ENCODE peak calls at places on chromosome 1, in nine cellular contexts. E is anterior cingulate cortex; O is endothelial cell; N is WERI-Rb-1; P is breast epithelium; W is GM19239; H is CD4-positive, alpha-beta memory T cell; M is aorta; X is EL. V is an unnamed sample.

GRCh38 chr1:41255978-41256377 is 13.9 kb upstream of the SCMH1 start:
- DNase-seq in H (no peak), M (no peak), X (peak; percentile 33), P (no peak), W (no peak), O (no peak), N (no peak), E (no peak), V (no peak)

GRCh38 chr1:81327743-81328142 is 473.0 kb upstream of the ADGRL2 start:
- DNase-seq in P (no peak), H (no peak), E (no peak), O (no peak), X (no peak), N (no peak), M (no peak), W (no peak), V (no peak)

GRCh38 chr1:84143796-84144565 is at the start of gene PRKACB:
- DNase-seq in O (no peak), P (no peak), W (peak; percentile 1), X (peak; percentile 44), M (no peak), N (no peak), H (peak; percentile 68), E (no peak), V (no peak)

GRCh38 chr1:85464497-85465098 is 361 bp downstream of the DDAH1 start:
- DNase-seq in E (peak; percentile 59), O (peak; percentile 51), X (peak; percentile 84), W (peak; percentile 25), H (no peak), P (peak; percentile 56), N (peak; percentile 62), M (peak; percentile 80), V (no peak)

GRCh38 chr1:53636621-53637171 is 102.3 kb downstream of the GLIS1 start:
- DNase-seq in O (no peak), M (peak; percentile 20), W (no peak), P (peak; percentile 10), H (no peak), E (no peak), X (no peak), N (peak; percentile 3), V (no peak)

GRCh38 chr1:229642970-229643369 is 16.9 kb downstream of the URB2 start:
- DNase-seq in E (no peak), H (no peak), W (no peak), M (no peak), P (no peak), N (no peak), O (no peak), X (no peak), V (no peak)

GRCh38 chr1:159177273-159177907 is 6.0 kb downstream of the CADM3 start:
- DNase-seq in O (peak; percentile 73), W (peak; percentile 16), E (no peak), H (peak; percentile 21), N (no peak), M (no peak), X (peak; percentile 62), P (no peak), V (peak; percentile 81)

GRCh38 chr1:38310079-38310478 is 263.5 kb upstream of the POU3F1 start:
- DNase-seq in W (no peak), O (no peak), M (no peak), E (no peak), H (no peak), P (no peak), X (no peak), N (no peak), V (no peak)

GRCh38 chr1:77739235-77739634 is 20.4 kb downstream of the USP33 start:
- DNase-seq in O (no peak), W (no peak), N (no peak), M (no peak), P (no peak), E (no peak), H (no peak), X (no peak), V (no peak)

GRCh38 chr1:183205196-183205781 is 19.2 kb downstream of the LAMC2 start:
- DNase-seq in W (no peak), P (no peak), N (no peak), E (no peak), M (no peak), H (no peak), O (no peak), X (peak; percentile 19), V (no peak)

GRCh38 chr1:177783052-177783451 is 186.8 kb downstream of the SEC16B start:
- DNase-seq in W (no peak), H (no peak), P (no peak), X (no peak), M (no peak), N (peak; percentile 20), O (no peak), E (no peak), V (no peak)

GRCh38 chr1:19664453-19665043 is at the start of gene HTR6:
- DNase-seq in N (no peak), W (peak; percentile 42), M (no peak), H (peak; percentile 39), O (no peak), E (no peak), P (no peak), X (no peak), V (no peak)